ENCODE peak calls at places on chromosomes 4 and X, in six cellular contexts. Q is HCT116, X is right lobe of liver, J is A549, I is suprapubic skin, R is IMR-90. B is an unnamed sample.

GRCh38 chrX:20066968-20067708 is 49.6 kb downstream of the MAP7D2 start:
- DNase-seq in Q (peak; percentile 38), X (no peak), J (peak; percentile 71), I (no peak), R (peak; percentile 70), B (no peak)

GRCh38 chrX:148049441-148049840 is 68.3 kb downstream of the FMR1NB start:
- DNase-seq in Q (peak; percentile 1), X (no peak), J (peak; percentile 24), I (no peak), R (peak; percentile 18), B (no peak)

GRCh38 chr4:174578366-174578765 is 56.1 kb upstream of the HPGD start:
- DNase-seq in Q (no peak), X (no peak), J (no peak), I (no peak), R (no peak), B (no peak)

GRCh38 chrX:11464836-11465458 is 171.7 kb downstream of the AMELX start:
- DNase-seq in Q (no peak), X (no peak), J (no peak), I (no peak), R (no peak), B (no peak)

GRCh38 chr4:123843137-123843536 is 446.5 kb downstream of the SPRY1 start:
- DNase-seq in Q (no peak), X (no peak), J (no peak), I (no peak), R (no peak), B (no peak)

GRCh38 chrX:104254442-104255115 is at the start of gene ESX1:
- DNase-seq in Q (no peak), X (no peak), J (peak; percentile 33), I (no peak), R (no peak), B (no peak)

GRCh38 chrX:641671-642435 is 11.3 kb downstream of the SHOX start:
- DNase-seq in Q (no peak), X (peak; percentile 32), J (no peak), I (no peak), R (no peak), B (peak; percentile 59)

GRCh38 chr4:138898282-138898681 is 117.3 kb upstream of the NOCT start:
- DNase-seq in Q (no peak), X (no peak), J (no peak), I (no peak), R (peak; percentile 58), B (no peak)

GRCh38 chr4:189533603-189534002 is 407.1 kb upstream of the FRG1 start:
- DNase-seq in Q (no peak), X (no peak), J (no peak), I (no peak), R (no peak), B (no peak)

GRCh38 chr4:124940387-124940786 is 227.9 kb upstream of the ANKRD50 start:
- DNase-seq in Q (peak; percentile 62), X (no peak), J (peak; percentile 42), I (no peak), R (peak; percentile 98), B (no peak)

GRCh38 chrX:46184749-46185148 is 360.5 kb downstream of the ZNF674 start:
- DNase-seq in Q (peak; percentile 46), X (no peak), J (no peak), I (no peak), R (no peak), B (no peak)

GRCh38 chr4:26015133-26015651 is 101.2 kb downstream of the SMIM20 start:
- DNase-seq in Q (no peak), X (peak; percentile 50), J (no peak), I (no peak), R (peak; percentile 97), B (no peak)

GRCh38 chr4:177047070-177047850 is 254.5 kb upstream of the VEGFC start:
- DNase-seq in Q (peak; percentile 59), X (peak; percentile 56), J (peak; percentile 78), I (no peak), R (peak; percentile 81), B (no peak)

GRCh38 chrX:135185795-135186443 is 14.7 kb upstream of the CT55 start:
- DNase-seq in Q (peak; percentile 42), X (no peak), J (peak; percentile 58), I (no peak), R (peak; percentile 46), B (no peak)

GRCh38 chrX:148298737-148299136 is 201.7 kb upstream of the AFF2 start:
- DNase-seq in Q (no peak), X (no peak), J (no peak), I (no peak), R (no peak), B (no peak)

GRCh38 chr4:168868044-168868855 is 141.8 kb downstream of the CBR4 start:
- DNase-seq in Q (no peak), X (no peak), J (no peak), I (no peak), R (peak; percentile 95), B (no peak)

GRCh38 chrX:155065035-155065734 is 5.8 kb downstream of the CMC4 start:
- DNase-seq in Q (no peak), X (no peak), J (no peak), I (no peak), R (peak; percentile 49), B (no peak)

GRCh38 chr4:73194064-73194463 is 64.5 kb downstream of the ANKRD17 start:
- DNase-seq in Q (no peak), X (no peak), J (no peak), I (no peak), R (peak; percentile 17), B (no peak)

GRCh38 chr4:73197220-73197619 is 61.4 kb downstream of the ANKRD17 start:
- DNase-seq in Q (no peak), X (no peak), J (no peak), I (no peak), R (peak; percentile 33), B (no peak)

GRCh38 chr4:73193659-73194058 is 64.9 kb downstream of the ANKRD17 start:
- DNase-seq in Q (no peak), X (no peak), J (no peak), I (no peak), R (no peak), B (no peak)

GRCh38 chr4:73189274-73189810 is 69.3 kb downstream of the ANKRD17 start:
- DNase-seq in Q (no peak), X (no peak), J (no peak), I (no peak), R (peak; percentile 20), B (no peak)

GRCh38 chr4:73193155-73193554 is 65.4 kb downstream of the ANKRD17 start:
- DNase-seq in Q (no peak), X (no peak), J (no peak), I (no peak), R (no peak), B (no peak)
- TF ChIP-seq POLR2A in Q (no peak), X (no peak), J (no peak), I (no peak), R (no peak), B (no peak)

GRCh38 chrX:25144043-25144940 is 128.5 kb upstream of the ARX start:
- DNase-seq in Q (peak; percentile 26), X (peak; percentile 50), J (peak; percentile 60), I (no peak), R (peak; percentile 64), B (no peak)
- H3K4me3 ChIP-seq in Q (no peak overlapping the region), X (no peak overlapping the region), J (no peak overlapping the region), I (no peak overlapping the region), R (no peak overlapping the region), B (no peak overlapping the region)

GRCh38 chr4:6987566-6987920 is 55.6 kb upstream of the TADA2B start:
- DNase-seq in Q (no peak), X (no peak), J (no peak), I (no peak), R (peak; percentile 37), B (no peak)
- TF ChIP-seq POLR2A in Q (no peak), X (no peak), J (no peak), I (no peak), R (no peak), B (no peak)

GRCh38 chr4:71907782-71908181 is 123.9 kb upstream of the GC start:
- DNase-seq in Q (no peak), X (peak; percentile 52), J (no peak), I (no peak), R (no peak), B (no peak)

DNA sequence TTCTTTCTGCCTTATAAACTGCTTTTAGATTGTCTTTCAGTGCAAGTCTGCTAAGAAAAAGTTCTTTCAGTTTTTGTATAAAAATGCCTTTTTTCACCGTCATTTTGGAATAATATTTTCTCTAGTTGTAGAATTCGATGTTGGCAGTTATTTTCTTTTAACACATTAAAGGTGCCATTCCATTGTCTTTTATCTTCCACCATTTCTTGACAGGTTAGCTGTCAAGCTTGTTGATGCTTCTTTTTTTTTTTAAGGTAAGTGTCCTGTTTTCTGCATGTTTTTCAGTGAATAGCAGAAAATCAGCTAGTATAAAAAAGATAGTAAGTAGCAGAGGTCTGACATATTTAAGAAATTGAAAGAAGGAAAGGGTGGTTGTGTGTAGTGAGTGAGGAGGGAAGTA is 118.5 kb upstream of the NPFFR2 start:
- DNase-seq in Q (no peak), X (no peak), J (no peak), I (no peak), R (no peak), B (no peak)
- H3K4me3 ChIP-seq in Q (no peak overlapping the region), X (no peak overlapping the region), J (no peak overlapping the region), I (no peak overlapping the region), R (no peak overlapping the region), B (no peak overlapping the region)

GRCh38 chr4:152828122-152828521 is 48.4 kb downstream of the ARFIP1 start:
- DNase-seq in Q (no peak), X (no peak), J (no peak), I (no peak), R (peak; percentile 4), B (no peak)

GRCh38 chr4:152820073-152820472 is 40.3 kb downstream of the ARFIP1 start:
- DNase-seq in Q (no peak), X (no peak), J (no peak), I (no peak), R (no peak), B (no peak)

GRCh38 chr4:152822323-152822722 is 42.6 kb downstream of the ARFIP1 start:
- DNase-seq in Q (no peak), X (no peak), J (no peak), I (no peak), R (no peak), B (no peak)

GRCh38 chr4:152824561-152824960 is 44.8 kb downstream of the ARFIP1 start:
- DNase-seq in Q (no peak), X (no peak), J (no peak), I (no peak), R (no peak), B (no peak)

DNA sequence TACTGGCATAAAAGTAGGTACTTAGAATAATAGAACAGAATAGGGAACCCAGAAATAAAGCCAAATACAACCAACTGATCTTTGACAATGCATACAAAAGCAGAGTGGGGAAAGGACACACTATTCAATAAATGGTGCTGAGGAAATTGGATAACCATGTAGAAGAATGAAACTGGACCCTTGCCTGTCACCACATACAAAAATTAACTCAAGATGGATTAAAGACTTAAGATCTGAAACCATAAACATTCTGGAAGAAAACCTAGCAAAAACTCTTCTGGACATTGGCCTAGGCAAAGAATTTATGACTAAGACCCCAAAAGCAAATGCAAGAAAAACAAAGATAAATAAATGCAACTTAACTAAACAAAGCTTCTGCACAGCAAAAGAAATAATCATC is 45.6 kb downstream of the ARFIP1 start:
- DNase-seq in Q (no peak), X (no peak), J (no peak), I (no peak), R (no peak), B (no peak)
- TF ChIP-seq POLR2A in Q (no peak), X (no peak), J (no peak), I (no peak), R (no peak), B (no peak)

GRCh38 chr4:52552778-52553177 is 106.3 kb downstream of the USP46 start:
- DNase-seq in Q (no peak), X (no peak), J (no peak), I (no peak), R (no peak), B (no peak)
- H3K4me3 ChIP-seq in Q (no peak overlapping the region), X (no peak overlapping the region), J (no peak overlapping the region), I (no peak overlapping the region), R (no peak overlapping the region), B (no peak overlapping the region)

GRCh38 chrX:23667239-23668177 is at the start of gene PRDX4:
- DNase-seq in Q (peak; percentile 67), X (peak; percentile 91), J (peak; percentile 94), I (peak; percentile 89), R (peak; percentile 84), B (peak; percentile 96)
- TF ChIP-seq POLR2A in Q (peak; percentile 47), X (peak; percentile 70), J (peak; percentile 80), I (no peak), R (peak; percentile 65), B (no peak)

B was measured in spleen.